ENCODE peak calls at places on chromosomes 11 and 22, in eight cellular contexts. S, M, J, E, P, A, T and H are unnamed samples.

GRCh38 chr11:19076744-19077589 is 16.4 kb upstream of the MRGPRX2 start:
- DNase-seq in S (peak; percentile 59), J (peak; percentile 16), A (no peak), M (peak; percentile 75), P (peak; percentile 31), T (peak; percentile 80), E (peak; percentile 28), H (peak; percentile 34)

GRCh38 chr11:115256326-115257197 is 247.7 kb downstream of the CADM1 start:
- DNase-seq in J (no peak), T (no peak), M (no peak), E (no peak), S (no peak), P (no peak), A (no peak), H (no peak)

GRCh38 chr11:2762031-2762380 is 62.2 kb upstream of the KCNQ1OT1 start:
- DNase-seq in T (no peak), P (no peak), J (no peak), A (no peak), M (no peak), E (no peak), S (no peak), H (no peak)

GRCh38 chr11:101336858-101337257 is 207.2 kb upstream of the PGR start:
- DNase-seq in J (no peak), S (no peak), E (no peak), P (no peak), M (no peak), T (no peak), A (no peak), H (no peak)

GRCh38 chr22:42343551-42344081 is 73.2 kb upstream of the TCF20 start:
- DNase-seq in E (no peak), P (no peak), J (peak; percentile 15), T (no peak), A (no peak), S (no peak), M (no peak), H (no peak)

GRCh38 chr11:110077866-110078325 is 15.3 kb upstream of the ZC3H12C start:
- DNase-seq in S (no peak), A (no peak), J (peak; percentile 71), T (no peak), P (no peak), E (no peak), M (no peak), H (no peak)

GRCh38 chr11:35045219-35045819 is 93.7 kb upstream of the CD44 start:
- DNase-seq in J (no peak), E (peak; percentile 81), A (no peak), S (no peak), P (no peak), T (no peak), M (peak; percentile 81), H (no peak)

GRCh38 chr11:116641561-116642045 is 131.2 kb downstream of the BUD13 start:
- DNase-seq in T (peak; percentile 82), A (peak; percentile 47), J (peak; percentile 6), P (peak; percentile 32), M (peak; percentile 66), S (peak; percentile 30), E (no peak), H (peak; percentile 25)

GRCh38 chr22:18056161-18056666 is 21.6 kb upstream of the PEX26 start:
- DNase-seq in P (no peak), S (no peak), J (peak; percentile 82), M (peak; percentile 84), E (no peak), A (no peak), T (no peak), H (no peak)

GRCh38 chr11:7436657-7437056 is 48.6 kb upstream of the OLFML1 start:
- DNase-seq in A (no peak), S (no peak), T (no peak), P (no peak), J (no peak), E (no peak), M (peak; percentile 65), H (no peak)

GRCh38 chr11:75155570-75156422 is 4.9 kb downstream of the SLCO2B1 start:
- DNase-seq in A (no peak), M (peak; percentile 57), J (no peak), T (no peak), E (no peak), S (no peak), P (no peak), H (no peak)

GRCh38 chr11:106397787-106398355 is 320.4 kb downstream of the AASDHPPT start:
- DNase-seq in A (no peak), M (no peak), P (no peak), J (peak; percentile 20), S (no peak), E (no peak), T (no peak), H (no peak)

GRCh38 chr11:130118165-130118564 is 41.4 kb upstream of the ST14 start:
- DNase-seq in T (no peak), E (no peak), M (no peak), S (no peak), J (no peak), P (no peak), A (no peak), H (no peak)
- H3K9me3 ChIP-seq in T (no peaks in the 10 kb centered on the region), E (no peaks in the 10 kb centered on the region), M (no peaks in the 10 kb centered on the region), S (no peaks in the 10 kb centered on the region), J (no peaks in the 10 kb centered on the region), P (no peaks in the 10 kb centered on the region), A (no peaks in the 10 kb centered on the region), H (no peaks in the 10 kb centered on the region)

GRCh38 chr22:26589845-26590524 is at the start of gene TPST2:
- DNase-seq in A (no peak), T (peak; percentile 90), S (peak; percentile 80), E (peak; percentile 73), J (peak; percentile 65), M (peak; percentile 90), P (peak; percentile 19), H (peak; percentile 78)

GRCh38 chr22:26589367-26589844 is 526 bp downstream of the TPST2 start:
- DNase-seq in P (no peak), M (peak; percentile 70), A (no peak), J (peak; percentile 29), T (peak; percentile 69), E (no peak), S (peak; percentile 17), H (peak; percentile 24)

GRCh38 chr22:26587991-26588613 is 1.8 kb downstream of the TPST2 start:
- DNase-seq in T (no peak), E (no peak), J (peak; percentile 41), A (no peak), S (no peak), P (no peak), M (no peak), H (no peak)

GRCh38 chr22:26590525-26590858 is 560 bp upstream of the TPST2 start:
- DNase-seq in P (no peak), E (no peak), M (no peak), A (no peak), S (no peak), J (peak; percentile 45), T (no peak), H (no peak)

DNA sequence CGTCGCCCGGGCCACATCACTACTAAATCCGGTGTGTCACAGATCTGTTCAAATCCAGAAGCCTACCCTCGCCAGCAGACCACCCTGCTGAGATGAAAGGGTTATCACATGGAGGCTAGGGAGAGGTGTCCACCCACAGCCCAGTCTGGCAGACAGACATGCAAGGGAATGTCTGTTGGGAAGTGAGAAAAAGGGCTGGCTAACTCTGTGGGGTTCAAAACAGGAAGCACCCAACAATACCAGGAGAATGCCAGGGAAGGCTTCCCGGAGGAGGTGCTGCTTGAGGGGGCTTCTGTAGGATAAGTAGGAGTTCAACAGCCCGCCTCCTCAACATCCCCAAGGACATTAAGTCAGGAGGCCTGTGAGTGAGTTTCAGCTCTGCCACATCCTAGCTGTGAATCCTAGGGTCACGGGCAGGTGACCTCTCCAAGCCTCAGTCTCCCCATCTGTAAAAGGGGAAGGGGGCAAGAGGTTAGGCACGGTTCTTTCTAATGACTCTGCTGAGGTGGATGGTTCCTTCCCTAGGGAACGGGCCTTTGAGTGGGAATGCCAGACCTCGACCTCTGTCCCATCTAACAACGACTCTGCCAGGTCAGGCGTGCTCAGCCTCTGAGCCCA is 1.1 kb downstream of the TPST2 start:
- DNase-seq in J (no peak), T (no peak), M (no peak), P (no peak), A (no peak), E (no peak), S (no peak), H (no peak)
- H3K27ac ChIP-seq in J (peak overlapping the region; percentile 68), T (no peak overlapping the region), M (peak overlapping the region; percentile 88), P (no peak overlapping the region), A (no peak overlapping the region), E (peak overlapping the region; percentile 62), S (no peak overlapping the region), H (peak overlapping the region; percentile 88)

GRCh38 chr22:46153930-46154329 is 3.6 kb downstream of the PPARA start:
- DNase-seq in S (no peak), A (no peak), T (no peak), E (no peak), J (no peak), P (no peak), M (no peak), H (no peak)
- H3K4me1 ChIP-seq in S (peaks cover 10% of the 10 kb centered on the region), A (peaks cover 1% of the 10 kb centered on the region), T (no peaks in the 10 kb centered on the region), E (peaks cover 9% of the 10 kb centered on the region), J (peaks cover 2% of the 10 kb centered on the region), P (peaks cover 27% of the 10 kb centered on the region), M (peaks cover 2% of the 10 kb centered on the region), H (peaks cover 49% of the 10 kb centered on the region)

GRCh38 chr22:47390026-47390970 is 627.8 kb downstream of the TBC1D22A start:
- DNase-seq in T (peak; percentile 22), J (no peak), A (no peak), S (no peak), M (no peak), E (no peak), P (no peak), H (no peak)

GRCh38 chr22:47392054-47392347 is 629.6 kb downstream of the TBC1D22A start:
- DNase-seq in P (no peak), M (no peak), E (no peak), T (no peak), S (no peak), A (no peak), J (no peak), H (no peak)

GRCh38 chr22:47392729-47393128 is 630.3 kb downstream of the TBC1D22A start:
- DNase-seq in P (no peak), A (no peak), T (no peak), S (no peak), E (no peak), M (no peak), J (no peak), H (no peak)

GRCh38 chr22:47393191-47393590 is 630.7 kb downstream of the TBC1D22A start:
- DNase-seq in E (no peak), S (no peak), P (no peak), A (no peak), T (no peak), M (no peak), J (no peak), H (no peak)

DNA sequence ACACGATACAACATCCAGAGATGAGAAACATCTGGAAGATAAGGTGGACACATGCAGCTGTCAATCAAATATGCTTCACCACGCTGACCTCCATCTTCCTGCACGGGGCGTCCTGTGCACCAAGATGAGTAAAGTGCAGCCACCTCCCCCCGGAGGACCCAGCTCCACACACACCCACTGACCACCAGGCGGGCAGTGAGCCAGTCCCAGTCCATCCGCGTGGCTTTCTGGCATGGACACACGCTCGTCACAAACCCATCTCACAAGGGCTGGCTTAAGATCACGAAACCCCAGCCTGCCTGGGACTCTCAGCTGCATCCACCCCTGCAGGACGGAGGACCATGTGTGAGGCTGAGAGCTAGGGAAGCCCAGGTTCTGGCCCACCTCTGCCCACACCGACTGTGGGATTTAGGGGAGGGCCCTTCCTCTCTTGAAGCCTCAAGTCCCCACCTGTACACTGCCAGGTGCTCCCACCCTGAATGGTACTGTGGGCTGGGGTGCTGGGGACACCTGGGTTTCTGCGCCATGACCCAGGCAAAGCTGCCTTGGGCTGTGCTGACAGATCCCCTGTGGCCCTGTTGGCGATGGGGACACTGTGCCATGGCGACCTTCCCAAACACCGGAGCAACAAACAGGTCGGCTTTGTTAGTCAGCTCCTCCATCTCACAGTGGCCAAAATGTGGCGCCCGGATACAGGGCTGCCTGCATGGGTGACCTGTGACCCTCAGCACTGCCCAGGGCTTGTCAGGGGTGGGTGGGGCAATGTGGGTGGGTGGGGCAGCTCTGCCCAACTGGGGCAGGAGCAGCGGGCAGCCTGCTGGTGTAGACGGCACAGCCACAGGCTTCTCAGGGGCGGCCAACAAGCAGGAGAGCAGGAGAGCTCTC is 629.0 kb downstream of the TBC1D22A start:
- DNase-seq in S (no peak), J (no peak), M (no peak), P (no peak), T (no peak), A (no peak), E (no peak), H (no peak)
- H3K9me3 ChIP-seq in S (no peaks in the 10 kb centered on the region), J (no peaks in the 10 kb centered on the region), M (no peaks in the 10 kb centered on the region), P (no peaks in the 10 kb centered on the region), T (no peaks in the 10 kb centered on the region), A (peaks cover 45% of the 10 kb centered on the region), E (no peaks in the 10 kb centered on the region), H (no peaks in the 10 kb centered on the region)